ENCODE peak calls at places on chromosomes 1 and 21, in seven cellular contexts. S, L, E, O, T, N and C are unnamed samples.
A peak's percentile ranks its signal among the peaks of the same experiment; 100 is the strongest.

GRCh38 chr1:157156058-157156541 is 17.9 kb upstream of the ETV3 start:
- DNase-seq in S (peak; percentile 93), L (peak; percentile 68), E (peak; percentile 44), O (peak; percentile 56), T (peak; percentile 83), N (no peak), C (peak; percentile 90)

GRCh38 chr1:11729498-11730428 is 6.2 kb upstream of the AGTRAP start:
- DNase-seq in S (peak; percentile 81), L (no peak), E (no peak), O (no peak), T (no peak), N (no peak), C (no peak)

GRCh38 chr1:228734881-228735801 is at the start of gene RHOU:
- DNase-seq in S (peak; percentile 93), L (peak; percentile 56), E (peak; percentile 49), O (peak; percentile 53), T (peak; percentile 87), N (peak; percentile 86), C (peak; percentile 92)

GRCh38 chr1:38512789-38513188 is 346.8 kb downstream of the RRAGC start:
- DNase-seq in S (no peak), L (no peak), E (no peak), O (no peak), T (peak; percentile 55), N (no peak), C (no peak)

GRCh38 chr1:235882816-235883215 is 16.1 kb upstream of the LYST start:
- DNase-seq in S (no peak), L (no peak), E (no peak), O (peak; percentile 11), T (no peak), N (no peak), C (no peak)

GRCh38 chr1:87799451-87799850 is 470.8 kb downstream of the LMO4 start:
- DNase-seq in S (no peak), L (no peak), E (no peak), O (no peak), T (no peak), N (no peak), C (no peak)

GRCh38 chr21:45282283-45283018 is 5.2 kb downstream of the POFUT2 start:
- DNase-seq in S (peak; percentile 46), L (no peak), E (no peak), O (no peak), T (peak; percentile 22), N (no peak), C (peak; percentile 64)

GRCh38 chr1:210400043-210400840 is 71.5 kb downstream of the HHAT start:
- DNase-seq in S (no peak), L (peak; percentile 14), E (peak; percentile 4), O (peak; percentile 75), T (no peak), N (no peak), C (no peak)

GRCh38 chr1:55868026-55868425 is 652.9 kb upstream of the USP24 start:
- DNase-seq in S (no peak), L (no peak), E (no peak), O (peak; percentile 44), T (no peak), N (no peak), C (no peak)

GRCh38 chr21:41622831-41623548 is 115.0 kb upstream of the TMPRSS2 start:
- DNase-seq in S (no peak), L (no peak), E (no peak), O (no peak), T (no peak), N (no peak), C (no peak)

GRCh38 chr1:51341876-51342496 is 11.6 kb upstream of the TTC39A start:
- DNase-seq in S (no peak), L (no peak), E (no peak), O (no peak), T (no peak), N (no peak), C (no peak)

GRCh38 chr1:246506785-246507639 is at the start of gene SMYD3:
- DNase-seq in S (peak; percentile 94), L (peak; percentile 63), E (peak; percentile 64), O (peak; percentile 70), T (peak; percentile 86), N (no peak), C (peak; percentile 89)

GRCh38 chr1:26373789-26374188 is 1.2 kb upstream of the ZNF683 start:
- DNase-seq in S (no peak), L (no peak), E (no peak), O (no peak), T (no peak), N (no peak), C (no peak)

GRCh38 chr1:208083016-208083714 is 161.0 kb downstream of the PLXNA2 start:
- DNase-seq in S (no peak), L (no peak), E (no peak), O (no peak), T (no peak), N (no peak), C (no peak)

GRCh38 chr1:17687125-17687524 is 68.0 kb upstream of the ACTL8 start:
- DNase-seq in S (no peak), L (no peak), E (no peak), O (peak; percentile 68), T (no peak), N (no peak), C (no peak)

GRCh38 chr21:22154579-22155274 is 1156.5 kb downstream of the NCAM2 start:
- DNase-seq in S (no peak), L (no peak), E (no peak), O (no peak), T (no peak), N (no peak), C (no peak)

GRCh38 chr1:185786524-185786923 is 52.3 kb downstream of the HMCN1 start:
- DNase-seq in S (no peak), L (no peak), E (no peak), O (peak; percentile 5), T (no peak), N (no peak), C (no peak)

GRCh38 chr1:86687595-86687994 is 16.8 kb upstream of the SH3GLB1 start:
- DNase-seq in S (no peak), L (no peak), E (no peak), O (peak; percentile 49), T (no peak), N (no peak), C (no peak)

GRCh38 chr1:159071970-159072582 is 4.5 kb downstream of the AIM2 start:
- DNase-seq in S (no peak), L (no peak), E (no peak), O (peak; percentile 85), T (no peak), N (no peak), C (no peak)

GRCh38 chr1:15649937-15650336 is 32.7 kb downstream of the DDI2 start:
- DNase-seq in S (no peak), L (no peak), E (no peak), O (no peak), T (no peak), N (no peak), C (no peak)

GRCh38 chr1:22662318-22662717 is 9.3 kb downstream of the C1QB start:
- DNase-seq in S (no peak), L (no peak), E (no peak), O (no peak), T (no peak), N (no peak), C (no peak)

GRCh38 chr1:71621785-71622184 is 541.0 kb upstream of the ZRANB2 start:
- DNase-seq in S (no peak), L (no peak), E (no peak), O (peak; percentile 33), T (no peak), N (no peak), C (no peak)

GRCh38 chr21:38140192-38140905 is 116.4 kb upstream of the KCNJ15 start:
- DNase-seq in S (no peak), L (no peak), E (no peak), O (peak; percentile 61), T (peak; percentile 66), N (no peak), C (peak; percentile 82)

GRCh38 chr1:10637400-10637799 is 159.0 kb downstream of the CASZ1 start:
- DNase-seq in S (no peak), L (no peak), E (no peak), O (no peak), T (no peak), N (no peak), C (no peak)

GRCh38 chr1:10637833-10638558 is 158.4 kb downstream of the CASZ1 start:
- DNase-seq in S (no peak), L (no peak), E (no peak), O (no peak), T (no peak), N (no peak), C (no peak)

GRCh38 chr1:10639301-10640078 is 157.0 kb downstream of the CASZ1 start:
- DNase-seq in S (no peak), L (no peak), E (no peak), O (no peak), T (no peak), N (no peak), C (no peak)

GRCh38 chr1:10640079-10640578 is 156.3 kb downstream of the CASZ1 start:
- DNase-seq in S (no peak), L (no peak), E (no peak), O (no peak), T (no peak), N (no peak), C (no peak)

GRCh38 chr1:10638559-10639300 is 157.7 kb downstream of the CASZ1 start:
- DNase-seq in S (no peak), L (no peak), E (no peak), O (no peak), T (no peak), N (no peak), C (no peak)
- H3K4me1 ChIP-seq in S (no peaks in the 10 kb centered on the region), L (peaks cover 6% of the 10 kb centered on the region), E (peaks cover 5% of the 10 kb centered on the region), O (no peaks in the 10 kb centered on the region), T (peaks cover 52% of the 10 kb centered on the region), N (peaks cover 56% of the 10 kb centered on the region), C (peaks cover 6% of the 10 kb centered on the region)

GRCh38 chr1:119416006-119416640 is 1.2 kb downstream of the HSD3B2 start:
- DNase-seq in S (no peak), L (no peak), E (no peak), O (no peak), T (no peak), N (no peak), C (no peak)
- H3K4me1 ChIP-seq in S (no peaks in the 10 kb centered on the region), L (no peaks in the 10 kb centered on the region), E (no peaks in the 10 kb centered on the region), O (no peaks in the 10 kb centered on the region), T (no peaks in the 10 kb centered on the region), N (no peaks in the 10 kb centered on the region), C (no peaks in the 10 kb centered on the region)

DNA sequence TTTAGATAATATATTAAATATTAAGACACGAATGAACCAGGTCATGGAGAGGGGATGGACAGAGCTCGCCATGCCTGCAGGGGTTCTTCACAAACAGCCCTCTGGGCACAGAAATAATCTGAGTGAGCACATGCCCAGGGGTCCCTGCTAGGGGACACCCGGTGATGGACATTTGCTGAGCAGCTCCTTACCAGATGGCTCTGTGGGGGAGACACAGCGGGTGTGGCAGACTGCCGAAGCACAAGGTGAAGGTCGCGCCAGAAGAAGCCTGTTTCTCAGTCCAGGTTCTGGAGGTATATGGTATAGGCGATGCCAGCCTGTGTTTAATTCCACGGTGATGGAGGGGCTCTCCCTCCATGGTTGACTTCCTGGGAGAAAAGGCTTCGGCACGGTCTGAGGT is 9.6 kb downstream of the TRABD2B start:
- DNase-seq in S (no peak), L (no peak), E (no peak), O (no peak), T (no peak), N (no peak), C (no peak)
- H3K4me1 ChIP-seq in S (no peaks in the 10 kb centered on the region), L (no peaks in the 10 kb centered on the region), E (no peaks in the 10 kb centered on the region), O (no peaks in the 10 kb centered on the region), T (peaks cover 5% of the 10 kb centered on the region), N (peaks cover 31% of the 10 kb centered on the region), C (peaks cover 22% of the 10 kb centered on the region)

DNA sequence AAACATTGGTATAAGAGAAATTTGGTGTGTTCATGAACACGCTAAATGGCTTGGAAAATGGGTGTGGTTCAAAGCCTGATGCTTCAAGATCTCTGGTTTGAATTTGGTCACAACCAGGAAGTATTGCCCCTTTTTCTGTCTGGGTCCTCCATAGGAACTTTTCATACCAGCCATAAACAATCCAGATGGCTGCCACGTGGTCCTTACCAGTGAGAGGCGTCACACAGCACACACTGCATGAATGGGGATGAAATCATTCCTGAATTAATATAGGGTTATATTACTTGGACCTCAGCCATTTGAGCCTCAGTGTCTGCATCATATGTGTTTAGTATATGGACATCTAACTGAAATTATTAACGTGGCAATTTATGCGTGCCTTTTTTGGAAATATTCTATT is 64.0 kb downstream of the PRRX1 start:
- DNase-seq in S (no peak), L (no peak), E (no peak), O (no peak), T (no peak), N (no peak), C (no peak)
- H3K4me1 ChIP-seq in S (no peaks in the 10 kb centered on the region), L (no peaks in the 10 kb centered on the region), E (no peaks in the 10 kb centered on the region), O (peaks cover 14% of the 10 kb centered on the region), T (peaks cover 8% of the 10 kb centered on the region), N (peaks cover 30% of the 10 kb centered on the region), C (no peaks in the 10 kb centered on the region)